ENCODE peak calls at places on chromosomes 5 and 9, in six cellular contexts. F, W, P, U, R and Z are unnamed samples.

GRCh38 chr9:22189471-22189870 is 180.4 kb upstream of the CDKN2B start:
- DNase-seq in F (no peak), W (no peak), P (no peak), U (no peak), R (no peak), Z (no peak)

GRCh38 chr5:9468070-9468388 is 77.8 kb downstream of the SEMA5A start:
- DNase-seq in F (no peak), W (no peak), P (no peak), U (peak), R (peak), Z (peak)

GRCh38 chr9:121286973-121287721 is 19.2 kb downstream of the GSN start:
- DNase-seq in F (no peak), W (no peak), P (peak), U (peak), R (peak), Z (peak)

GRCh38 chr5:87121315-87122170 is 146.1 kb upstream of the RASA1 start:
- DNase-seq in F (peak), W (no peak), P (peak), U (peak), R (no peak), Z (peak)

GRCh38 chr9:75418518-75418917 is 330.2 kb downstream of the OSTF1 start:
- DNase-seq in F (no peak), W (no peak), P (no peak), U (no peak), R (no peak), Z (no peak)

GRCh38 chr5:122751293-122751753 is 23.6 kb upstream of the SNX2 start:
- DNase-seq in F (no peak), W (no peak), P (no peak), U (no peak), R (peak), Z (peak)

GRCh38 chr5:139659673-139660072 is 11.5 kb downstream of the CXXC5 start:
- DNase-seq in F (no peak), W (no peak), P (no peak), U (no peak), R (peak), Z (no peak)

GRCh38 chr5:171630047-171630669 is 155.5 kb upstream of the SMIM23 start:
- DNase-seq in F (no peak), W (peak), P (peak), U (peak), R (peak), Z (peak)

GRCh38 chr5:93571111-93571977 is 9.7 kb downstream of the NR2F1-AS1 start:
- DNase-seq in F (no peak), W (no peak), P (no peak), U (no peak), R (peak), Z (no peak)

GRCh38 chr5:149448831-149449714 is 70.0 kb upstream of the IL17B start:
- DNase-seq in F (no peak), W (no peak), P (peak), U (peak), R (no peak), Z (peak)

GRCh38 chr5:8413975-8414374 is 545.0 kb downstream of the MTRR start:
- DNase-seq in F (no peak), W (no peak), P (no peak), U (no peak), R (no peak), Z (peak)

GRCh38 chr5:61933787-61934626 is 372.0 kb upstream of the KIF2A start:
- DNase-seq in F (peak), W (peak), P (peak), U (peak), R (peak), Z (peak)

GRCh38 chr9:77194423-77194822 is 17.1 kb downstream of the VPS13A start:
- DNase-seq in F (no peak), W (no peak), P (no peak), U (no peak), R (no peak), Z (no peak)

GRCh38 chr5:10601246-10602030 is 37.6 kb downstream of the ANKRD33B start:
- DNase-seq in F (no peak), W (peak), P (peak), U (peak), R (peak), Z (peak)

GRCh38 chr5:145466533-145466932 is 368.6 kb downstream of the PRELID2 start:
- DNase-seq in F (no peak), W (no peak), P (no peak), U (no peak), R (no peak), Z (no peak)

GRCh38 chr5:122300374-122300773 is 11.7 kb upstream of the SNCAIP start:
- DNase-seq in F (no peak), W (no peak), P (no peak), U (no peak), R (no peak), Z (no peak)

GRCh38 chr9:5025416-5025815 is 40.3 kb downstream of the JAK2 start:
- DNase-seq in F (no peak), W (no peak), P (no peak), U (no peak), R (no peak), Z (no peak)

GRCh38 chr9:134193912-134194535 is 29.7 kb upstream of the RNU6ATAC start:
- DNase-seq in F (no peak), W (no peak), P (no peak), U (no peak), R (no peak), Z (no peak)

GRCh38 chr5:128487041-128487440 is 51.0 kb downstream of the FBN2 start:
- DNase-seq in F (no peak), W (no peak), P (no peak), U (no peak), R (no peak), Z (no peak)

GRCh38 chr9:116937361-116937760 is 250.3 kb downstream of the TRIM32 start:
- DNase-seq in F (no peak), W (no peak), P (no peak), U (no peak), R (no peak), Z (no peak)

GRCh38 chr9:98359569-98359968 is 104.1 kb upstream of the TBC1D2 start:
- DNase-seq in F (no peak), W (no peak), P (no peak), U (no peak), R (no peak), Z (no peak)

GRCh38 chr5:113523168-113523567 is 9.7 kb downstream of the YTHDC2 start:
- DNase-seq in F (no peak), W (no peak), P (no peak), U (no peak), R (no peak), Z (no peak)

GRCh38 chr9:117466111-117466510 is 51.3 kb upstream of the ASTN2 start:
- DNase-seq in F (no peak), W (no peak), P (no peak), U (no peak), R (no peak), Z (no peak)

GRCh38 chr5:159507055-159507454 is 176.8 kb upstream of the IL12B start:
- DNase-seq in F (no peak), W (no peak), P (no peak), U (no peak), R (no peak), Z (no peak)

GRCh38 chr5:72042097-72042496 is 65.2 kb upstream of the MAP1B start:
- DNase-seq in F (no peak), W (no peak), P (no peak), U (no peak), R (no peak), Z (no peak)

GRCh38 chr5:164763211-164763610 is 1257.8 kb downstream of the MAT2B start:
- DNase-seq in F (no peak), W (no peak), P (no peak), U (no peak), R (peak), Z (no peak)

GRCh38 chr5:179317411-179318192 is 27.7 kb downstream of the ADAMTS2 start:
- DNase-seq in F (no peak), W (no peak), P (no peak), U (no peak), R (no peak), Z (no peak)

GRCh38 chr9:94783121-94783664 is 56.7 kb downstream of the AOPEP start:
- DNase-seq in F (peak), W (peak), P (peak), U (peak), R (peak), Z (peak)

GRCh38 chr5:119404033-119404432 is 48.2 kb downstream of the TNFAIP8 start:
- DNase-seq in F (no peak), W (no peak), P (no peak), U (no peak), R (no peak), Z (no peak)

GRCh38 chr5:25458628-25459027 is 813.9 kb upstream of the CDH10 start:
- DNase-seq in F (no peak), W (no peak), P (peak), U (peak), R (no peak), Z (no peak)